ENCODE peak calls at places on chromosomes 1 and 21, in nine cellular contexts. Z is lower lobe of right lung; V is breast epithelium; Y is CD4-positive, alpha-beta T cell; O is pancreas; G is left ventricle myocardium inferior; N is WTC11; L is cardiac fibroblast; H is neural crest cell. R is an unnamed sample.
A peak's percentile ranks its signal among the peaks of the same experiment; 100 is the strongest.

GRCh38 chr1:87392241-87393192 is 63.8 kb downstream of the LMO4 start:
- DNase-seq in Z (no peak), V (no peak), Y (no peak), O (no peak), G (no peak), N (no peak), L (peak; percentile 69), H (no peak), R (no peak)

GRCh38 chr21:36804867-36805611 is 106.1 kb downstream of the SIM2 start:
- DNase-seq in Z (no peak), V (no peak), Y (no peak), O (no peak), G (no peak), N (no peak), L (no peak), H (no peak), R (no peak)

GRCh38 chr1:46708121-46708520 is 10.8 kb downstream of the EFCAB14 start:
- DNase-seq in Z (no peak), V (no peak), Y (no peak), O (no peak), G (no peak), N (no peak), L (peak; percentile 24), H (no peak), R (no peak)

GRCh38 chr1:113168946-113169345 is 95.9 kb downstream of the LRIG2 start:
- DNase-seq in Z (no peak), V (no peak), Y (no peak), O (no peak), G (no peak), N (no peak), L (no peak), H (no peak), R (no peak)

GRCh38 chr21:26790289-26790688 is 54.9 kb downstream of the ADAMTS1 start:
- DNase-seq in Z (no peak), V (no peak), Y (no peak), O (no peak), G (no peak), N (no peak), L (no peak), H (no peak), R (no peak)

GRCh38 chr1:64505232-64505943 is 35.5 kb downstream of the CACHD1 start:
- DNase-seq in Z (peak; percentile 60), V (no peak), Y (peak; percentile 47), O (peak; percentile 60), G (peak; percentile 42), N (peak; percentile 77), L (no peak), H (peak; percentile 60), R (peak; percentile 43)

GRCh38 chr21:32524010-32524719 is 61.2 kb downstream of the TCP10L start:
- DNase-seq in Z (no peak), V (no peak), Y (no peak), O (no peak), G (peak; percentile 41), N (no peak), L (peak; percentile 91), H (no peak), R (no peak)

GRCh38 chr1:9561429-9561828 is 22.2 kb downstream of the SLC25A33 start:
- DNase-seq in Z (no peak), V (no peak), Y (no peak), O (no peak), G (no peak), N (no peak), L (peak; percentile 98), H (no peak), R (no peak)

GRCh38 chr1:230935852-230936251 is 42.8 kb downstream of the TTC13 start:
- DNase-seq in Z (no peak), V (no peak), Y (no peak), O (no peak), G (no peak), N (no peak), L (no peak), H (no peak), R (no peak)

GRCh38 chr1:69479734-69480133 is 88.0 kb upstream of the LRRC7 start:
- DNase-seq in Z (no peak), V (no peak), Y (no peak), O (no peak), G (no peak), N (no peak), L (no peak), H (no peak), R (no peak)

GRCh38 chr21:31470896-31471694 is 127.0 kb upstream of the TIAM1 start:
- DNase-seq in Z (no peak), V (no peak), Y (no peak), O (no peak), G (no peak), N (peak; percentile 39), L (no peak), H (no peak), R (no peak)

GRCh38 chr1:230858918-230859819 is 9.2 kb downstream of the C1orf198 start:
- DNase-seq in Z (no peak), V (no peak), Y (no peak), O (no peak), G (no peak), N (no peak), L (no peak), H (peak; percentile 41), R (no peak)

GRCh38 chr1:212512731-212513559 is 80.2 kb downstream of the NENF start:
- DNase-seq in Z (no peak), V (no peak), Y (no peak), O (no peak), G (no peak), N (no peak), L (no peak), H (no peak), R (no peak)

GRCh38 chr1:24020470-24020869 is 40.3 kb upstream of the SRSF10 start:
- DNase-seq in Z (no peak), V (no peak), Y (no peak), O (no peak), G (no peak), N (no peak), L (no peak), H (no peak), R (no peak)

GRCh38 chr1:243623831-243624230 is 226.2 kb downstream of the AKT3 start:
- DNase-seq in Z (no peak), V (no peak), Y (no peak), O (no peak), G (no peak), N (no peak), L (peak; percentile 70), H (no peak), R (no peak)

GRCh38 chr1:76176020-76176419 is 101.5 kb downstream of the ST6GALNAC3 start:
- DNase-seq in Z (no peak), V (no peak), Y (no peak), O (no peak), G (no peak), N (no peak), L (no peak), H (no peak), R (no peak)

GRCh38 chr1:36829951-36830350 is 204.4 kb downstream of the GRIK3 start:
- DNase-seq in Z (no peak), V (no peak), Y (no peak), O (no peak), G (no peak), N (no peak), L (no peak), H (no peak), R (no peak)

GRCh38 chr1:180421614-180422013 is 80.8 kb downstream of the ACBD6 start:
- DNase-seq in Z (no peak), V (no peak), Y (no peak), O (no peak), G (no peak), N (no peak), L (no peak), H (no peak), R (no peak)

GRCh38 chr1:180412583-180412982 is 89.8 kb downstream of the ACBD6 start:
- DNase-seq in Z (no peak), V (no peak), Y (no peak), O (no peak), G (no peak), N (no peak), L (no peak), H (no peak), R (no peak)

GRCh38 chr1:180415985-180416633 is 86.3 kb downstream of the ACBD6 start:
- DNase-seq in Z (no peak), V (no peak), Y (no peak), O (no peak), G (no peak), N (no peak), L (peak; percentile 75), H (no peak), R (no peak)
- TF ChIP-seq CTCF in Z (peak; percentile 64), V (peak; percentile 52), Y (peak; percentile 62), O (peak; percentile 54), G (peak; percentile 66), N (peak; percentile 61), L (peak; percentile 53), H (peak; percentile 80), R (peak; percentile 52)

GRCh38 chr21:16945580-16945979 is 567.3 kb upstream of the CXADR start:
- DNase-seq in Z (no peak), V (no peak), Y (no peak), O (no peak), G (no peak), N (no peak), L (no peak), H (no peak), R (no peak)

GRCh38 chr21:16942703-16943102 is 570.1 kb upstream of the CXADR start:
- DNase-seq in Z (no peak), V (no peak), Y (no peak), O (no peak), G (no peak), N (peak; percentile 50), L (peak; percentile 27), H (no peak), R (no peak)
- TF ChIP-seq CTCF in Z (no peak), V (no peak), Y (no peak), O (no peak), G (peak; percentile 23), N (peak; percentile 32), L (peak; percentile 36), H (peak; percentile 45), R (no peak)

GRCh38 chr21:35265170-35265877 is 216.2 kb upstream of the RUNX1 start:
- DNase-seq in Z (no peak), V (no peak), Y (no peak), O (no peak), G (no peak), N (no peak), L (peak; percentile 86), H (no peak), R (no peak)
- TF ChIP-seq CTCF in Z (no peak), V (no peak), Y (no peak), O (no peak), G (no peak), N (no peak), L (no peak), H (no peak), R (no peak)

DNA sequence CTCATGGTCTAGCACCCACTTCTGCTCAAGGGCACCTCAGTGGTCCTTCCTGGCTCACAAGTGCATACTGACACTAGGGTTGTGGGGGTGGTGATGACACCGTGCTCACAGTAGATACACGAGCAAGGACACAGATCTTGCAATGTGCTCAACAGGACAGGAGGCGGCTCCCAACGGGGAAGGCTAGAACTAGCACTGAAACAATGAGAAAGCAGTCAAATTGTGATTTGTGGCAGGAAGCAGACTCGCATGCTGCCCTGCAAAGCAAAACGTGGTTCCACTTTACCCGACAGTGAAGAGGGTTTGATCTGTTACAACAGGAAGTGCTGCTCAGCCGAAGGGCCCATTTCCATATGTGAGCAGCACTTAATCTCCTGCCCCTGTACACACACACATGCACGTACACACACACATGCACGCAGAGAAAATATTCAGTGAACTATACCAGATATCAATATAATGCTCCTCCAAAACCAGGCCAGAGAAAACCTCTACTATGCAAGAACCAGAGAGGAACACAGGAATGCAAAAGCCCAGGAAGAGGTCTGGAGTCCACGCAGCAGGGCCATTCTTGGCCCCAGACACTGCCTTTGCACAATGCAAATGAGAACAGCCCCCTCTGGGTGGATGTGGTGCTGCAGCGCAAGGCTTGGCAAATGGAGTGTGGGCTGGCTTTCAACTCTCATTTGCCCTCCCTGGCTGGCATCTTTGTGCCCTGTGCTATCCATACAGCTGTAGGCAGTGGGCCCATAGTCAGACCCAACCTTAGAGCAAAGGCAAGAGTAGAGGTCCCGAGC is 47.1 kb downstream of the KANK4 start:
- DNase-seq in Z (no peak), V (no peak), Y (peak; percentile 59), O (no peak), G (no peak), N (no peak), L (no peak), H (no peak), R (no peak)
- TF ChIP-seq CTCF in Z (no peak), V (no peak), Y (no peak), O (no peak), G (no peak), N (no peak), L (no peak), H (peak; percentile 37), R (no peak)

R was measured in mesothelial cell of epicardium.